ENCODE peak calls at places on chromosomes 7 and 10, in nine cellular contexts. One of them, this sample, is unnamed.

GRCh38 chr10:112807013-112807412 is 143.0 kb upstream of the TCF7L2 start:
- DNase-seq in NCI-H748 treated with DMSO at 0.1 percent for 48 hours: no peak
- DNase-seq in glutamatergic neuron: no peak
- DNase-seq in NCI-H524: no peak
- DNase-seq in NCI-H1092: no peak
- DNase-seq in MV-4-11: no peak
- DNase-seq in activated naive CD4-positive, alpha-beta T cell: no peak
- DNase-seq in activated T-cell treated with anti-CD3 and anti-CD28 coated beads for 48 hours: no peak
- DNase-seq in non-pigmented ciliary epithelial cell: no peak
- DNase-seq in this sample: no peak

GRCh38 chr10:131560726-131561390 is 249.3 kb upstream of the TCERG1L start:
- DNase-seq in NCI-H524: no peak
- DNase-seq in MV-4-11: no peak
- DNase-seq in NCI-H748 treated with DMSO at 0.1 percent for 48 hours: no peak
- DNase-seq in activated naive CD4-positive, alpha-beta T cell: no peak
- DNase-seq in activated T-cell treated with anti-CD3 and anti-CD28 coated beads for 48 hours: no peak
- DNase-seq in NCI-H1092: no peak
- DNase-seq in glutamatergic neuron: no peak
- DNase-seq in non-pigmented ciliary epithelial cell: no peak
- DNase-seq in this sample: no peak

GRCh38 chr10:62062752-62063512 is 161.4 kb downstream of the ARID5B start:
- DNase-seq in non-pigmented ciliary epithelial cell: no peak
- DNase-seq in glutamatergic neuron: no peak
- DNase-seq in NCI-H748 treated with DMSO at 0.1 percent for 48 hours: no peak
- DNase-seq in activated T-cell treated with anti-CD3 and anti-CD28 coated beads for 48 hours: no peak
- DNase-seq in MV-4-11: no peak
- DNase-seq in activated naive CD4-positive, alpha-beta T cell: no peak
- DNase-seq in NCI-H524: no peak
- DNase-seq in NCI-H1092: no peak
- DNase-seq in this sample: no peak

GRCh38 chr10:97631098-97631497 is 2.2 kb downstream of the MORN4 start:
- DNase-seq in NCI-H748 treated with DMSO at 0.1 percent for 48 hours: no peak
- DNase-seq in activated naive CD4-positive, alpha-beta T cell: no peak
- DNase-seq in NCI-H1092: no peak
- DNase-seq in NCI-H524: no peak
- DNase-seq in MV-4-11: no peak
- DNase-seq in non-pigmented ciliary epithelial cell: no peak
- DNase-seq in glutamatergic neuron: no peak
- DNase-seq in activated T-cell treated with anti-CD3 and anti-CD28 coated beads for 48 hours: no peak
- DNase-seq in this sample: no peak

GRCh38 chr10:10772411-10772810 is 245.3 kb upstream of the CELF2 start:
- DNase-seq in activated T-cell treated with anti-CD3 and anti-CD28 coated beads for 48 hours: no peak
- DNase-seq in MV-4-11: no peak
- DNase-seq in NCI-H524: peak; percentile 2
- DNase-seq in glutamatergic neuron: no peak
- DNase-seq in NCI-H748 treated with DMSO at 0.1 percent for 48 hours: no peak
- DNase-seq in activated naive CD4-positive, alpha-beta T cell: no peak
- DNase-seq in NCI-H1092: no peak
- DNase-seq in non-pigmented ciliary epithelial cell: no peak
- DNase-seq in this sample: no peak

GRCh38 chr7:128844777-128845311 is 14.6 kb downstream of the FLNC start:
- DNase-seq in NCI-H524: no peak
- DNase-seq in MV-4-11: no peak
- DNase-seq in NCI-H1092: no peak
- DNase-seq in activated naive CD4-positive, alpha-beta T cell: no peak
- DNase-seq in glutamatergic neuron: no peak
- DNase-seq in non-pigmented ciliary epithelial cell: no peak
- DNase-seq in NCI-H748 treated with DMSO at 0.1 percent for 48 hours: no peak
- DNase-seq in activated T-cell treated with anti-CD3 and anti-CD28 coated beads for 48 hours: no peak
- DNase-seq in this sample: no peak

GRCh38 chr7:82335927-82336326 is 107.7 kb downstream of the CACNA2D1 start:
- DNase-seq in NCI-H748 treated with DMSO at 0.1 percent for 48 hours: peak; percentile 91
- DNase-seq in NCI-H1092: peak; percentile 97
- DNase-seq in NCI-H524: peak; percentile 100
- DNase-seq in MV-4-11: no peak
- DNase-seq in activated T-cell treated with anti-CD3 and anti-CD28 coated beads for 48 hours: no peak
- DNase-seq in glutamatergic neuron: peak; percentile 28
- DNase-seq in non-pigmented ciliary epithelial cell: no peak
- DNase-seq in activated naive CD4-positive, alpha-beta T cell: no peak
- DNase-seq in this sample: peak; percentile 61

GRCh38 chr7:80827238-80827633 is 91.6 kb downstream of the SEMA3C start:
- DNase-seq in NCI-H1092: no peak
- DNase-seq in non-pigmented ciliary epithelial cell: no peak
- DNase-seq in activated naive CD4-positive, alpha-beta T cell: no peak
- DNase-seq in glutamatergic neuron: no peak
- DNase-seq in NCI-H748 treated with DMSO at 0.1 percent for 48 hours: no peak
- DNase-seq in activated T-cell treated with anti-CD3 and anti-CD28 coated beads for 48 hours: no peak
- DNase-seq in MV-4-11: no peak
- DNase-seq in NCI-H524: no peak
- DNase-seq in this sample: no peak

GRCh38 chr10:3825244-3825643 is 40.2 kb upstream of the KLF6 start:
- DNase-seq in NCI-H524: peak; percentile 49
- DNase-seq in glutamatergic neuron: no peak
- DNase-seq in non-pigmented ciliary epithelial cell: no peak
- DNase-seq in NCI-H1092: no peak
- DNase-seq in MV-4-11: no peak
- DNase-seq in NCI-H748 treated with DMSO at 0.1 percent for 48 hours: no peak
- DNase-seq in activated T-cell treated with anti-CD3 and anti-CD28 coated beads for 48 hours: no peak
- DNase-seq in activated naive CD4-positive, alpha-beta T cell: no peak
- DNase-seq in this sample: peak; percentile 44

GRCh38 chr7:105141068-105141467 is 127.1 kb downstream of the KMT2E start:
- DNase-seq in non-pigmented ciliary epithelial cell: no peak
- DNase-seq in activated naive CD4-positive, alpha-beta T cell: no peak
- DNase-seq in activated T-cell treated with anti-CD3 and anti-CD28 coated beads for 48 hours: no peak
- DNase-seq in MV-4-11: no peak
- DNase-seq in glutamatergic neuron: peak; percentile 31
- DNase-seq in NCI-H748 treated with DMSO at 0.1 percent for 48 hours: no peak
- DNase-seq in NCI-H524: peak; percentile 31
- DNase-seq in NCI-H1092: no peak
- DNase-seq in this sample: no peak

GRCh38 chr10:86224354-86225097 is 142.1 kb downstream of the GRID1 start:
- DNase-seq in MV-4-11: peak; percentile 85
- DNase-seq in NCI-H1092: no peak
- DNase-seq in NCI-H524: no peak
- DNase-seq in non-pigmented ciliary epithelial cell: no peak
- DNase-seq in NCI-H748 treated with DMSO at 0.1 percent for 48 hours: no peak
- DNase-seq in activated naive CD4-positive, alpha-beta T cell: no peak
- DNase-seq in activated T-cell treated with anti-CD3 and anti-CD28 coated beads for 48 hours: no peak
- DNase-seq in glutamatergic neuron: no peak
- DNase-seq in this sample: no peak

GRCh38 chr7:140656548-140657515 is 15.9 kb upstream of the ADCK2 start:
- DNase-seq in MV-4-11: peak; percentile 97
- DNase-seq in NCI-H1092: no peak
- DNase-seq in activated T-cell treated with anti-CD3 and anti-CD28 coated beads for 48 hours: peak; percentile 20
- DNase-seq in NCI-H748 treated with DMSO at 0.1 percent for 48 hours: no peak
- DNase-seq in activated naive CD4-positive, alpha-beta T cell: no peak
- DNase-seq in glutamatergic neuron: no peak
- DNase-seq in NCI-H524: no peak
- DNase-seq in non-pigmented ciliary epithelial cell: no peak
- DNase-seq in this sample: peak; percentile 82

GRCh38 chr10:35940067-35940989 is 298.2 kb upstream of the FZD8 start:
- DNase-seq in non-pigmented ciliary epithelial cell: no peak
- DNase-seq in NCI-H748 treated with DMSO at 0.1 percent for 48 hours: peak; percentile 82
- DNase-seq in glutamatergic neuron: no peak
- DNase-seq in NCI-H524: peak; percentile 86
- DNase-seq in MV-4-11: no peak
- DNase-seq in NCI-H1092: no peak
- DNase-seq in activated T-cell treated with anti-CD3 and anti-CD28 coated beads for 48 hours: no peak
- DNase-seq in activated naive CD4-positive, alpha-beta T cell: no peak
- DNase-seq in this sample: no peak

GRCh38 chr10:102673961-102674511 is 29.8 kb downstream of the TRIM8 start:
- DNase-seq in non-pigmented ciliary epithelial cell: peak; percentile 45
- DNase-seq in activated naive CD4-positive, alpha-beta T cell: no peak
- DNase-seq in NCI-H1092: peak; percentile 36
- DNase-seq in MV-4-11: peak; percentile 74
- DNase-seq in glutamatergic neuron: peak; percentile 53
- DNase-seq in activated T-cell treated with anti-CD3 and anti-CD28 coated beads for 48 hours: peak; percentile 37
- DNase-seq in NCI-H524: peak; percentile 53
- DNase-seq in NCI-H748 treated with DMSO at 0.1 percent for 48 hours: peak; percentile 13
- DNase-seq in this sample: peak; percentile 98

GRCh38 chr7:1923409-1924053 is 253.5 kb downstream of the ELFN1 start:
- DNase-seq in non-pigmented ciliary epithelial cell: no peak
- DNase-seq in NCI-H1092: no peak
- DNase-seq in NCI-H748 treated with DMSO at 0.1 percent for 48 hours: no peak
- DNase-seq in activated T-cell treated with anti-CD3 and anti-CD28 coated beads for 48 hours: no peak
- DNase-seq in NCI-H524: no peak
- DNase-seq in glutamatergic neuron: no peak
- DNase-seq in MV-4-11: no peak
- DNase-seq in activated naive CD4-positive, alpha-beta T cell: no peak
- DNase-seq in this sample: no peak

GRCh38 chr10:71998119-71998839 is 34.1 kb downstream of the CHST3 start:
- DNase-seq in MV-4-11: no peak
- DNase-seq in NCI-H748 treated with DMSO at 0.1 percent for 48 hours: no peak
- DNase-seq in glutamatergic neuron: no peak
- DNase-seq in activated naive CD4-positive, alpha-beta T cell: no peak
- DNase-seq in NCI-H524: no peak
- DNase-seq in NCI-H1092: no peak
- DNase-seq in non-pigmented ciliary epithelial cell: no peak
- DNase-seq in activated T-cell treated with anti-CD3 and anti-CD28 coated beads for 48 hours: no peak
- DNase-seq in this sample: no peak

GRCh38 chr10:77392851-77393250 is 244.8 kb downstream of the KCNMA1 start:
- DNase-seq in activated T-cell treated with anti-CD3 and anti-CD28 coated beads for 48 hours: no peak
- DNase-seq in activated naive CD4-positive, alpha-beta T cell: no peak
- DNase-seq in glutamatergic neuron: no peak
- DNase-seq in non-pigmented ciliary epithelial cell: peak; percentile 84
- DNase-seq in NCI-H524: no peak
- DNase-seq in NCI-H748 treated with DMSO at 0.1 percent for 48 hours: peak; percentile 25
- DNase-seq in MV-4-11: no peak
- DNase-seq in NCI-H1092: peak; percentile 20
- DNase-seq in this sample: no peak

GRCh38 chr7:145557805-145558204 is 558.8 kb upstream of the CNTNAP2 start:
- DNase-seq in glutamatergic neuron: no peak
- DNase-seq in NCI-H748 treated with DMSO at 0.1 percent for 48 hours: no peak
- DNase-seq in non-pigmented ciliary epithelial cell: no peak
- DNase-seq in MV-4-11: no peak
- DNase-seq in NCI-H524: no peak
- DNase-seq in activated naive CD4-positive, alpha-beta T cell: no peak
- DNase-seq in activated T-cell treated with anti-CD3 and anti-CD28 coated beads for 48 hours: no peak
- DNase-seq in NCI-H1092: no peak
- DNase-seq in this sample: no peak

GRCh38 chr10:90920986-90921643 is at the start of gene ANKRD1:
- DNase-seq in NCI-H524: no peak
- DNase-seq in non-pigmented ciliary epithelial cell: peak; percentile 93
- DNase-seq in NCI-H1092: no peak
- DNase-seq in activated naive CD4-positive, alpha-beta T cell: no peak
- DNase-seq in MV-4-11: no peak
- DNase-seq in NCI-H748 treated with DMSO at 0.1 percent for 48 hours: no peak
- DNase-seq in activated T-cell treated with anti-CD3 and anti-CD28 coated beads for 48 hours: no peak
- DNase-seq in glutamatergic neuron: no peak
- DNase-seq in this sample: no peak